ENCODE peak calls at places on chromosomes 7 and 10, in ten cellular contexts. One of them, this sample, is unnamed.

GRCh38 chr10:16381083-16381482 is 55.7 kb upstream of the PTER start:
- DNase-seq in A549: peak
- DNase-seq in tibial artery: no peak
- DNase-seq in GM12865: peak
- DNase-seq in left lung: no peak
- DNase-seq in bronchial epithelial cell: peak
- DNase-seq in AG09309: no peak
- DNase-seq in GM06990: no peak
- DNase-seq in RWPE2: no peak
- DNase-seq in NB4: no peak
- DNase-seq in this sample: no peak

GRCh38 chr10:6386346-6386745 is 183.6 kb downstream of the PFKFB3 start:
- DNase-seq in left lung: peak
- DNase-seq in GM12865: no peak
- DNase-seq in GM06990: no peak
- DNase-seq in tibial artery: no peak
- DNase-seq in AG09309: no peak
- DNase-seq in A549: no peak
- DNase-seq in RWPE2: no peak
- DNase-seq in NB4: no peak
- DNase-seq in bronchial epithelial cell: no peak
- DNase-seq in this sample: no peak

GRCh38 chr7:146875222-146875785 is 758.7 kb downstream of the CNTNAP2 start:
- DNase-seq in GM12865: no peak
- DNase-seq in GM06990: no peak
- DNase-seq in RWPE2: no peak
- DNase-seq in left lung: no peak
- DNase-seq in bronchial epithelial cell: no peak
- DNase-seq in tibial artery: no peak
- DNase-seq in AG09309: no peak
- DNase-seq in NB4: no peak
- DNase-seq in A549: no peak
- DNase-seq in this sample: no peak

GRCh38 chr10:91983403-91983802 is 59.8 kb downstream of the BTAF1 start:
- DNase-seq in tibial artery: no peak
- DNase-seq in AG09309: no peak
- DNase-seq in bronchial epithelial cell: no peak
- DNase-seq in GM12865: no peak
- DNase-seq in left lung: no peak
- DNase-seq in A549: no peak
- DNase-seq in GM06990: no peak
- DNase-seq in RWPE2: no peak
- DNase-seq in NB4: peak
- DNase-seq in this sample: no peak

GRCh38 chr10:86658751-86659150 is 4.4 kb downstream of the OPN4 start:
- DNase-seq in NB4: no peak
- DNase-seq in RWPE2: no peak
- DNase-seq in tibial artery: peak
- DNase-seq in GM06990: no peak
- DNase-seq in GM12865: no peak
- DNase-seq in left lung: no peak
- DNase-seq in A549: no peak
- DNase-seq in AG09309: no peak
- DNase-seq in bronchial epithelial cell: no peak
- DNase-seq in this sample: no peak

GRCh38 chr10:125823663-125824251 is 411 bp downstream of the BCCIP start:
- DNase-seq in GM06990: peak
- DNase-seq in bronchial epithelial cell: no peak
- DNase-seq in GM12865: peak
- DNase-seq in AG09309: no peak
- DNase-seq in A549: no peak
- DNase-seq in left lung: no peak
- DNase-seq in NB4: peak
- DNase-seq in tibial artery: no peak
- DNase-seq in RWPE2: no peak
- DNase-seq in this sample: no peak

GRCh38 chr7:19455508-19456132 is 253.2 kb downstream of the POLR1F start:
- DNase-seq in GM12865: no peak
- DNase-seq in AG09309: no peak
- DNase-seq in GM06990: no peak
- DNase-seq in A549: no peak
- DNase-seq in NB4: no peak
- DNase-seq in tibial artery: no peak
- DNase-seq in RWPE2: no peak
- DNase-seq in left lung: peak
- DNase-seq in bronchial epithelial cell: no peak
- DNase-seq in this sample: no peak

GRCh38 chr10:70417568-70417967 is 13.6 kb downstream of the EIF4EBP2 start:
- DNase-seq in bronchial epithelial cell: peak
- DNase-seq in tibial artery: no peak
- DNase-seq in AG09309: no peak
- DNase-seq in NB4: no peak
- DNase-seq in GM12865: no peak
- DNase-seq in RWPE2: no peak
- DNase-seq in left lung: no peak
- DNase-seq in A549: no peak
- DNase-seq in GM06990: no peak
- DNase-seq in this sample: no peak

GRCh38 chr10:122149607-122150505 is 121.2 kb upstream of the BTBD16 start:
- DNase-seq in GM12865: no peak
- DNase-seq in RWPE2: no peak
- DNase-seq in NB4: no peak
- DNase-seq in left lung: no peak
- DNase-seq in bronchial epithelial cell: no peak
- DNase-seq in GM06990: no peak
- DNase-seq in A549: no peak
- DNase-seq in AG09309: no peak
- DNase-seq in tibial artery: peak
- DNase-seq in this sample: no peak

GRCh38 chr7:55441668-55442305 is 76.7 kb downstream of the LANCL2 start:
- DNase-seq in GM12865: no peak
- DNase-seq in left lung: no peak
- DNase-seq in tibial artery: no peak
- DNase-seq in A549: no peak
- DNase-seq in RWPE2: no peak
- DNase-seq in AG09309: peak
- DNase-seq in bronchial epithelial cell: peak
- DNase-seq in NB4: no peak
- DNase-seq in GM06990: no peak
- DNase-seq in this sample: peak

GRCh38 chr10:6027929-6028328 is 34.2 kb downstream of the IL2RA start:
- DNase-seq in GM12865: no peak
- DNase-seq in A549: no peak
- DNase-seq in AG09309: no peak
- DNase-seq in RWPE2: no peak
- DNase-seq in tibial artery: no peak
- DNase-seq in GM06990: no peak
- DNase-seq in bronchial epithelial cell: no peak
- DNase-seq in left lung: no peak
- DNase-seq in NB4: no peak
- DNase-seq in this sample: no peak

GRCh38 chr7:66247387-66248078 is 42.4 kb downstream of the TPST1 start:
- DNase-seq in GM06990: no peak
- DNase-seq in A549: no peak
- DNase-seq in RWPE2: no peak
- DNase-seq in AG09309: no peak
- DNase-seq in bronchial epithelial cell: peak
- DNase-seq in NB4: no peak
- DNase-seq in tibial artery: no peak
- DNase-seq in left lung: no peak
- DNase-seq in GM12865: no peak
- DNase-seq in this sample: no peak

GRCh38 chr7:94410471-94411466 is 16.1 kb downstream of the COL1A2 start:
- DNase-seq in NB4: no peak
- DNase-seq in tibial artery: no peak
- DNase-seq in AG09309: no peak
- DNase-seq in RWPE2: no peak
- DNase-seq in GM06990: no peak
- DNase-seq in A549: no peak
- DNase-seq in left lung: no peak
- DNase-seq in bronchial epithelial cell: no peak
- DNase-seq in GM12865: no peak
- DNase-seq in this sample: no peak

GRCh38 chr10:22554481-22555182 is 159.7 kb downstream of the PIP4K2A start:
- DNase-seq in left lung: no peak
- DNase-seq in NB4: no peak
- DNase-seq in GM12865: no peak
- DNase-seq in tibial artery: peak
- DNase-seq in GM06990: no peak
- DNase-seq in RWPE2: no peak
- DNase-seq in AG09309: no peak
- DNase-seq in A549: no peak
- DNase-seq in bronchial epithelial cell: peak
- DNase-seq in this sample: peak

GRCh38 chr10:87817291-87817872 is 644 bp downstream of the ATAD1 start:
- DNase-seq in bronchial epithelial cell: peak
- DNase-seq in AG09309: no peak
- DNase-seq in A549: no peak
- DNase-seq in RWPE2: no peak
- DNase-seq in tibial artery: no peak
- DNase-seq in GM06990: peak
- DNase-seq in GM12865: no peak
- DNase-seq in NB4: no peak
- DNase-seq in left lung: no peak
- DNase-seq in this sample: no peak

GRCh38 chr7:151342102-151342646 is 562 bp downstream of the NUB1 start:
- DNase-seq in RWPE2: no peak
- DNase-seq in GM12865: peak
- DNase-seq in left lung: no peak
- DNase-seq in tibial artery: no peak
- DNase-seq in A549: no peak
- DNase-seq in AG09309: no peak
- DNase-seq in GM06990: peak
- DNase-seq in NB4: peak
- DNase-seq in bronchial epithelial cell: peak
- DNase-seq in this sample: no peak

GRCh38 chr10:97849101-97849490 is 547 bp upstream of the GOLGA7B start:
- DNase-seq in GM06990: no peak
- DNase-seq in left lung: no peak
- DNase-seq in AG09309: no peak
- DNase-seq in GM12865: no peak
- DNase-seq in A549: no peak
- DNase-seq in bronchial epithelial cell: peak
- DNase-seq in tibial artery: no peak
- DNase-seq in RWPE2: no peak
- DNase-seq in NB4: no peak
- DNase-seq in this sample: no peak
- H3K4me3 ChIP-seq in GM06990: peak
- H3K4me3 ChIP-seq in left lung: peak
- H3K4me3 ChIP-seq in AG09309: no peak
- H3K4me3 ChIP-seq in GM12865: peak
- H3K4me3 ChIP-seq in A549: peak
- H3K4me3 ChIP-seq in bronchial epithelial cell: peak
- H3K4me3 ChIP-seq in tibial artery: peak
- H3K4me3 ChIP-seq in RWPE2: peak
- H3K4me3 ChIP-seq in NB4: no peak
- H3K4me3 ChIP-seq in this sample: no peak

GRCh38 chr7:22854158-22855048 is 31.8 kb upstream of the TOMM7 start:
- DNase-seq in AG09309: peak
- DNase-seq in A549: peak
- DNase-seq in GM06990: peak
- DNase-seq in bronchial epithelial cell: peak
- DNase-seq in NB4: peak
- DNase-seq in left lung: peak
- DNase-seq in tibial artery: peak
- DNase-seq in RWPE2: peak
- DNase-seq in GM12865: peak
- DNase-seq in this sample: peak
- TF ChIP-seq CTCF in AG09309: no peak
- TF ChIP-seq CTCF in A549: no peak
- TF ChIP-seq CTCF in GM06990: no peak
- TF ChIP-seq CTCF in bronchial epithelial cell: no peak
- TF ChIP-seq CTCF in NB4: no peak
- TF ChIP-seq CTCF in left lung: no peak
- TF ChIP-seq CTCF in tibial artery: no peak
- TF ChIP-seq CTCF in RWPE2: peak
- TF ChIP-seq CTCF in GM12865: no peak
- TF ChIP-seq CTCF in this sample: no peak

GRCh38 chr7:144391823-144392255 is 11.7 kb downstream of the NOBOX start:
- DNase-seq in AG09309: peak
- DNase-seq in left lung: no peak
- DNase-seq in RWPE2: no peak
- DNase-seq in bronchial epithelial cell: peak
- DNase-seq in GM06990: no peak
- DNase-seq in A549: peak
- DNase-seq in tibial artery: no peak
- DNase-seq in GM12865: peak
- DNase-seq in NB4: peak
- DNase-seq in this sample: peak
- H3K4me3 ChIP-seq in AG09309: no peak
- H3K4me3 ChIP-seq in left lung: no peak
- H3K4me3 ChIP-seq in RWPE2: no peak
- H3K4me3 ChIP-seq in bronchial epithelial cell: no peak
- H3K4me3 ChIP-seq in GM06990: no peak
- H3K4me3 ChIP-seq in A549: no peak
- H3K4me3 ChIP-seq in tibial artery: no peak
- H3K4me3 ChIP-seq in GM12865: no peak
- H3K4me3 ChIP-seq in NB4: no peak
- H3K4me3 ChIP-seq in this sample: no peak

DNA sequence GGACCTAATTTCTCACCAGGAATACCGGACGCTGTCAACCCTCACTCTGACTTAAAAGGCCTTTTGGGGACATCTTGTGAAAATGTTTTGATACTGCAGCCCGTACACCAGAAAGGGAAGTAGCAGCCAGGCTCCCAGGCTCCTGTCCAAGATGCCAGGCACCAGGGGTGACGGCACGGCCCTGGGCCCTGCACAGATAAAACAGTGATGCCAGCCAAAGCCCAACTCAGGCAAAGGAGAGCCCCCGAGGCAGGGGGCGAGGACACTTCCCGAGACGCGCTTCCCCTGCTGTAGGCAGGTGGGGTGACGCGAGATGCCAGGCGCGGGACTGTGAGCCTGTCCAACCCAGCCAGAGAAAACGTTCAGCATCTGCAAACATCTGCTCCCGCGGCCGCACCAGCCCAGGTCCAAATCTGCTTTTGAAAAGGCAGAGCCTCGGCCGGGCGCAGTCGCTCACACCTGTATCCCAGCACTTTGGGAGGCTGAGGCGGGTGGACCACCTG is 15.7 kb downstream of the ZFAND2A start:
- DNase-seq in RWPE2: no peak
- DNase-seq in bronchial epithelial cell: no peak
- DNase-seq in GM06990: no peak
- DNase-seq in AG09309: no peak
- DNase-seq in tibial artery: no peak
- DNase-seq in GM12865: peak
- DNase-seq in A549: no peak
- DNase-seq in NB4: peak
- DNase-seq in left lung: no peak
- DNase-seq in this sample: peak
- TF ChIP-seq CTCF in RWPE2: peak
- TF ChIP-seq CTCF in bronchial epithelial cell: peak
- TF ChIP-seq CTCF in GM06990: peak
- TF ChIP-seq CTCF in AG09309: peak
- TF ChIP-seq CTCF in tibial artery: peak
- TF ChIP-seq CTCF in GM12865: peak
- TF ChIP-seq CTCF in A549: no peak
- TF ChIP-seq CTCF in NB4: peak
- TF ChIP-seq CTCF in left lung: no peak
- TF ChIP-seq CTCF in this sample: peak